ENCODE peak calls at places on chromosomes 4 and X, in ten cellular contexts. T is AG04450, H is Panc1, P is nephron progenitor cell, S is thyroid gland, I is keratinocyte, Q is right lobe of liver, N is BJ, D is suprapubic skin, A is WTC11. U is an unnamed sample.
A peak's percentile ranks its signal among the peaks of the same experiment; 100 is the strongest.

GRCh38 chrX:29852767-29853166 is 362.6 kb upstream of the MAGEB2 start:
- DNase-seq in T (no peak), H (no peak), P (no peak), S (no peak), I (no peak), Q (no peak), N (no peak), D (no peak), A (no peak), U (no peak)

GRCh38 chrX:28177202-28177601 is 196.0 kb upstream of the DCAF8L1 start:
- DNase-seq in T (no peak), H (no peak), P (no peak), S (no peak), I (no peak), Q (no peak), N (no peak), D (no peak), A (peak; percentile 58), U (peak; percentile 68)

GRCh38 chr4:78410651-78411050 is 140.9 kb upstream of the ANXA3 start:
- DNase-seq in T (no peak), H (no peak), P (no peak), S (no peak), I (no peak), Q (no peak), N (peak; percentile 11), D (no peak), A (no peak), U (no peak)

GRCh38 chrX:44742480-44743155 is 101.2 kb upstream of the DUSP21 start:
- DNase-seq in T (no peak), H (no peak), P (no peak), S (no peak), I (no peak), Q (no peak), N (no peak), D (no peak), A (no peak), U (no peak)

GRCh38 chr4:37976513-37976912 is 16.3 kb downstream of the PTTG2 start:
- DNase-seq in T (no peak), H (no peak), P (no peak), S (no peak), I (no peak), Q (no peak), N (no peak), D (no peak), A (no peak), U (no peak)

GRCh38 chr4:164212134-164212533 is 541.8 kb upstream of the SMIM31 start:
- DNase-seq in T (no peak), H (no peak), P (no peak), S (no peak), I (peak; percentile 19), Q (no peak), N (no peak), D (no peak), A (no peak), U (no peak)

GRCh38 chrX:118116308-118117068 is at the start of gene KLHL13:
- DNase-seq in T (no peak), H (no peak), P (peak; percentile 56), S (peak; percentile 11), I (no peak), Q (peak; percentile 39), N (no peak), D (peak; percentile 62), A (peak; percentile 40), U (peak; percentile 50)

GRCh38 chr4:85747871-85748491 is 273.0 kb downstream of the ARHGAP24 start:
- DNase-seq in T (peak; percentile 50), H (no peak), P (peak; percentile 31), S (peak; percentile 27), I (peak; percentile 52), Q (no peak), N (no peak), D (no peak), A (peak; percentile 19), U (peak; percentile 87)

GRCh38 chr4:78336093-78336943 is 215.3 kb upstream of the ANXA3 start:
- DNase-seq in T (no peak), H (no peak), P (no peak), S (no peak), I (peak; percentile 4), Q (no peak), N (no peak), D (no peak), A (no peak), U (peak; percentile 56)

GRCh38 chr4:52889354-52889753 is 27.2 kb downstream of the RASL11B start:
- DNase-seq in T (no peak), H (no peak), P (no peak), S (no peak), I (no peak), Q (no peak), N (no peak), D (no peak), A (no peak), U (no peak)

GRCh38 chr4:15930314-15930713 is 8.2 kb downstream of the FGFBP1 start:
- DNase-seq in T (no peak), H (no peak), P (no peak), S (no peak), I (no peak), Q (no peak), N (no peak), D (no peak), A (no peak), U (no peak)

GRCh38 chr4:121951570-121952110 is at the start of gene TRPC3:
- DNase-seq in T (no peak), H (no peak), P (peak; percentile 74), S (peak; percentile 24), I (no peak), Q (peak; percentile 25), N (no peak), D (no peak), A (peak; percentile 39), U (peak; percentile 52)

GRCh38 chrX:84047339-84047738 is 140.7 kb downstream of the RPS6KA6 start:
- DNase-seq in T (no peak), H (no peak), P (no peak), S (no peak), I (no peak), Q (no peak), N (no peak), D (no peak), A (no peak), U (peak; percentile 8)

GRCh38 chrX:140505421-140506337 is 810 bp upstream of the SOX3 start:
- DNase-seq in T (no peak), H (no peak), P (no peak), S (no peak), I (no peak), Q (no peak), N (no peak), D (no peak), A (peak; percentile 30), U (peak; percentile 65)

GRCh38 chr4:48445704-48446103 is 37.4 kb upstream of the SLC10A4 start:
- DNase-seq in T (no peak), H (no peak), P (no peak), S (no peak), I (no peak), Q (no peak), N (no peak), D (no peak), A (no peak), U (peak; percentile 58)

GRCh38 chr4:89283226-89283974 is 24.2 kb downstream of the GPRIN3 start:
- DNase-seq in T (no peak), H (no peak), P (no peak), S (no peak), I (no peak), Q (no peak), N (no peak), D (no peak), A (no peak), U (no peak)

GRCh38 chrX:723781-724180 is 93.2 kb downstream of the SHOX start:
- DNase-seq in T (no peak), H (no peak), P (no peak), S (no peak), I (no peak), Q (no peak), N (no peak), D (no peak), A (no peak), U (no peak)

GRCh38 chrX:724256-724655 is 93.7 kb downstream of the SHOX start:
- DNase-seq in T (no peak), H (no peak), P (no peak), S (no peak), I (no peak), Q (no peak), N (no peak), D (no peak), A (no peak), U (no peak)

GRCh38 chrX:729583-730409 is 99.2 kb downstream of the SHOX start:
- DNase-seq in T (no peak), H (no peak), P (no peak), S (no peak), I (no peak), Q (no peak), N (no peak), D (no peak), A (no peak), U (no peak)

GRCh38 chrX:727738-728621 is 97.4 kb downstream of the SHOX start:
- DNase-seq in T (no peak), H (no peak), P (peak; percentile 53), S (no peak), I (no peak), Q (no peak), N (no peak), D (no peak), A (peak; percentile 77), U (peak; percentile 83)
- TF ChIP-seq CTCF in T (no peak), H (peak; percentile 68), P (peak; percentile 52), S (no peak), I (no peak), Q (peak; percentile 6), N (peak; percentile 25), D (no peak), A (peak; percentile 41), U (peak; percentile 73)

GRCh38 chr4:103499094-103499493 is 220.7 kb downstream of the TACR3 start:
- DNase-seq in T (no peak), H (no peak), P (no peak), S (no peak), I (no peak), Q (no peak), N (no peak), D (no peak), A (no peak), U (peak; percentile 24)
- TF ChIP-seq CTCF in T (no peak), H (peak; percentile 10), P (no peak), S (no peak), I (peak; percentile 6), Q (no peak), N (no peak), D (no peak), A (no peak), U (peak; percentile 20)

DNA sequence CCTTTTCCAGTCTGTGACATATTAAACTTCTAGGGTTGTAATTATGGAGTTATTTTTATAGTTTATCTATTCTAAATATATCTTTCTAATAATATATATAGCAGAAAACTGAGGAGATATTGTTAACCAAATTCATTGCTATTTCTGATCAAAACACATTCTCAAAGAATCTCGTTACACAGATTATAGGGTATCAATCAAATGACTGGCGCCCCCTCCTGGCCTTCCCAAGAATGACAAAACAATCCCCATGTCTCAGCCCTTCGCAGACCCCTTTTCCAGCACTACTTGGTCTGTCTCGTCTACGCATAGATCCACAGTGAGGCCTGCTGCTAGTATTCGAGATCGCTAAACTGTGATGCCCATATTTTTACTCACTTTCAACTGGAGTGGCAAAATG is 209.3 kb downstream of the GPC3 start:
- DNase-seq in T (no peak), H (no peak), P (peak; percentile 57), S (peak; percentile 3), I (no peak), Q (no peak), N (no peak), D (no peak), A (peak; percentile 71), U (peak; percentile 68)
- TF ChIP-seq CTCF in T (peak; percentile 51), H (peak; percentile 73), P (peak; percentile 72), S (no peak), I (peak; percentile 57), Q (peak; percentile 49), N (peak; percentile 47), D (no peak), A (peak; percentile 52), U (peak; percentile 67)

GRCh38 chr4:6332042-6332668 is 62.5 kb downstream of the WFS1 start:
- DNase-seq in T (no peak), H (no peak), P (peak; percentile 72), S (peak; percentile 14), I (no peak), Q (no peak), N (no peak), D (no peak), A (peak; percentile 82), U (peak; percentile 66)
- TF ChIP-seq CTCF in T (peak; percentile 78), H (no peak), P (peak; percentile 76), S (no peak), I (no peak), Q (peak; percentile 69), N (peak; percentile 86), D (peak; percentile 54), A (peak; percentile 85), U (peak; percentile 68)

U was measured in GM23338.